ENCODE peak calls at places on chromosomes 13 and 19, in seven cellular contexts. D, C, R, A, J, G and I are unnamed samples.

GRCh38 chr19:16860996-16861395 is 27.8 kb upstream of the F2RL3 start:
- DNase-seq in D (no peak), C (no peak), R (no peak), A (no peak), J (no peak), G (no peak), I (no peak)

GRCh38 chr13:99220199-99220931 is 19.7 kb downstream of the UBAC2 start:
- DNase-seq in D (no peak), C (no peak), R (no peak), A (no peak), J (no peak), G (no peak), I (no peak)

GRCh38 chr19:5560156-5560555 is 7.6 kb downstream of the TINCR start:
- DNase-seq in D (no peak), C (no peak), R (no peak), A (no peak), J (peak; percentile 48), G (no peak), I (no peak)

GRCh38 chr19:8811315-8812172 is 20.6 kb downstream of the ZNF558 start:
- DNase-seq in D (no peak), C (no peak), R (no peak), A (no peak), J (no peak), G (peak; percentile 10), I (no peak)

GRCh38 chr13:21203132-21203531 is 26.7 kb downstream of the MRPL57 start:
- DNase-seq in D (no peak), C (no peak), R (no peak), A (no peak), J (no peak), G (peak; percentile 51), I (no peak)

GRCh38 chr19:3968556-3969434 is 2.1 kb downstream of the DAPK3 start:
- DNase-seq in D (no peak), C (no peak), R (peak; percentile 81), A (peak; percentile 90), J (peak; percentile 98), G (peak; percentile 96), I (peak; percentile 97)

GRCh38 chr13:28586585-28587540 is 72.1 kb upstream of the POMP start:
- DNase-seq in D (no peak), C (no peak), R (no peak), A (no peak), J (peak; percentile 59), G (no peak), I (no peak)

GRCh38 chr13:45823583-45823982 is 28.0 kb downstream of the SIAH3 start:
- DNase-seq in D (no peak), C (no peak), R (no peak), A (no peak), J (no peak), G (no peak), I (no peak)

DNA sequence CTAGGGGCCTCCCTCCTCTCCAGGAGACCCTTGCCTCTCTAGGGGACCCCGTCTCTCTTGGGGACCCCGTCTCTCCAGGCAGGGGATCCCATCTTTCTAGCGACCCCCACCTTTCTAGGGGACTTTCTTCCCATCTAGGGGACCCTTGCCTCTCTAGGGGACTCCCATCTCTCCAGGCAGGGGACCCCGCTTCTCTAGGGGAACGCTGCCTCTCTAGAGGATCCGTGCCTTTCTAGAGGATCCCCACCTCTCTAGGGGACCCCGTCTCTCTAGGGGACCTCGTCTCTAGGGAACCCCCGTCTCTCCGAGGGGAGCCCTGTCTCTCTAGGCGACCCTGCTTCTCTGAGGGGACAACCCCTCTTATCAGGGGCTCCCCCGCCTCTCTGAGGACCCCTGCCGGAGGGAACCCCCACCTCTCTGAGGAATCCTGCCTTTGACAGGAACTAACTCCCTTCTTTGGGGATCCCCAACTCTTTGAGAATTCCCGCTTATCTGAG is 19.1 kb upstream of the GATAD2A start:
- DNase-seq in D (no peak), C (no peak), R (no peak), A (no peak), J (no peak), G (no peak), I (no peak)
- TF ChIP-seq CTCF in D (no peak), C (no peak), R (no peak), A (no peak), J (peak; percentile 26), G (peak; percentile 38), I (no peak)

GRCh38 chr19:50736338-50736737 is 13.2 kb downstream of the CLEC11A start:
- DNase-seq in D (no peak), C (no peak), R (no peak), A (no peak), J (no peak), G (no peak), I (no peak)
- H3K27me3 ChIP-seq in D (peaks cover 4% of the 10 kb centered on the region), C (peaks cover 43% of the 10 kb centered on the region), R (no peaks in the 10 kb centered on the region), A (no peaks in the 10 kb centered on the region), J (no peaks in the 10 kb centered on the region), G (peaks cover 80% of the 10 kb centered on the region), I (peaks cover 55% of the 10 kb centered on the region)

GRCh38 chr13:24626449-24626848 is 53.8 kb upstream of the ATP12A start:
- DNase-seq in D (no peak), C (no peak), R (no peak), A (no peak), J (no peak), G (no peak), I (no peak)

GRCh38 chr13:24625870-24626419 is 54.3 kb upstream of the ATP12A start:
- DNase-seq in D (no peak), C (no peak), R (no peak), A (no peak), J (no peak), G (no peak), I (no peak)

GRCh38 chr13:24624801-24625231 is 55.4 kb upstream of the ATP12A start:
- DNase-seq in D (no peak), C (no peak), R (no peak), A (no peak), J (no peak), G (no peak), I (no peak)

GRCh38 chr13:24624363-24624762 is 55.8 kb upstream of the ATP12A start:
- DNase-seq in D (no peak), C (no peak), R (no peak), A (no peak), J (no peak), G (no peak), I (no peak)

GRCh38 chr13:24625324-24625723 is 54.9 kb upstream of the ATP12A start:
- DNase-seq in D (no peak), C (no peak), R (no peak), A (no peak), J (no peak), G (no peak), I (no peak)
- TF ChIP-seq CTCF in D (no peak), C (no peak), R (no peak), A (no peak), J (peak; percentile 15), G (no peak), I (no peak)

GRCh38 chr19:29292146-29292545 is 79.2 kb upstream of the UQCRFS1 start:
- DNase-seq in D (no peak), C (no peak), R (no peak), A (no peak), J (no peak), G (no peak), I (no peak)
- H3K27me3 ChIP-seq in D (no peaks in the 10 kb centered on the region), C (no peaks in the 10 kb centered on the region), R (no peaks in the 10 kb centered on the region), A (no peaks in the 10 kb centered on the region), J (no peaks in the 10 kb centered on the region), G (no peaks in the 10 kb centered on the region), I (no peaks in the 10 kb centered on the region)

GRCh38 chr19:32748497-32748896 is 28.9 kb downstream of the TDRD12 start:
- DNase-seq in D (no peak), C (no peak), R (no peak), A (no peak), J (peak; percentile 66), G (peak; percentile 4), I (no peak)
- TF ChIP-seq CTCF in D (no peak), C (no peak), R (no peak), A (no peak), J (peak; percentile 57), G (peak; percentile 35), I (no peak)